ENCODE peak calls at places on chromosomes 6 and 20, in five cellular contexts. E is AG04450, R is stomach, M is endothelial cell of umbilical vein, L is WERI-Rb-1. T is an unnamed sample.
A peak's percentile ranks its signal among the peaks of the same experiment; 100 is the strongest.

GRCh38 chr6:101605426-101605825 is 211.9 kb downstream of the GRIK2 start:
- DNase-seq in E (no peak), R (no peak), M (no peak), L (no peak), T (no peak)

GRCh38 chr6:127207591-127208120 is 59.0 kb upstream of the RNF146 start:
- DNase-seq in E (no peak), R (no peak), M (peak; percentile 97), L (no peak), T (no peak)

GRCh38 chr6:134170844-134171243 is 118.4 kb upstream of the SLC2A12 start:
- DNase-seq in E (no peak), R (no peak), M (no peak), L (peak; percentile 87), T (no peak)

GRCh38 chr6:136669299-136669699 is 119.1 kb upstream of the MAP7 start:
- DNase-seq in E (peak; percentile 73), R (no peak), M (peak; percentile 69), L (no peak), T (no peak)

GRCh38 chr6:45686841-45687569 is 309.3 kb upstream of the SUPT3H start:
- DNase-seq in E (no peak), R (no peak), M (no peak), L (no peak), T (no peak)

GRCh38 chr6:109093732-109094131 is 914 bp downstream of the SESN1 start:
- DNase-seq in E (no peak), R (no peak), M (peak; percentile 49), L (no peak), T (no peak)

GRCh38 chr6:75081920-75082319 is 123.9 kb downstream of the COL12A1 start:
- DNase-seq in E (no peak), R (no peak), M (no peak), L (no peak), T (no peak)

GRCh38 chr6:105191351-105191750 is 11.5 kb upstream of the POPDC3 start:
- DNase-seq in E (no peak), R (no peak), M (peak; percentile 46), L (no peak), T (no peak)

GRCh38 chr20:53949319-53949839 is 121.0 kb downstream of the BCAS1 start:
- DNase-seq in E (no peak), R (peak; percentile 51), M (peak; percentile 63), L (no peak), T (no peak)

GRCh38 chr6:28725274-28725809 is 198.4 kb downstream of the TRIM27 start:
- DNase-seq in E (no peak), R (no peak), M (no peak), L (no peak), T (no peak)

GRCh38 chr6:28724395-28724794 is 198.7 kb downstream of the GPX5 start:
- DNase-seq in E (no peak), R (no peak), M (no peak), L (no peak), T (no peak)

GRCh38 chr6:28721372-28721771 is 195.7 kb downstream of the GPX5 start:
- DNase-seq in E (no peak), R (no peak), M (no peak), L (no peak), T (no peak)

GRCh38 chr6:28719275-28719940 is 193.7 kb downstream of the GPX5 start:
- DNase-seq in E (no peak), R (no peak), M (peak; percentile 12), L (no peak), T (no peak)

DNA sequence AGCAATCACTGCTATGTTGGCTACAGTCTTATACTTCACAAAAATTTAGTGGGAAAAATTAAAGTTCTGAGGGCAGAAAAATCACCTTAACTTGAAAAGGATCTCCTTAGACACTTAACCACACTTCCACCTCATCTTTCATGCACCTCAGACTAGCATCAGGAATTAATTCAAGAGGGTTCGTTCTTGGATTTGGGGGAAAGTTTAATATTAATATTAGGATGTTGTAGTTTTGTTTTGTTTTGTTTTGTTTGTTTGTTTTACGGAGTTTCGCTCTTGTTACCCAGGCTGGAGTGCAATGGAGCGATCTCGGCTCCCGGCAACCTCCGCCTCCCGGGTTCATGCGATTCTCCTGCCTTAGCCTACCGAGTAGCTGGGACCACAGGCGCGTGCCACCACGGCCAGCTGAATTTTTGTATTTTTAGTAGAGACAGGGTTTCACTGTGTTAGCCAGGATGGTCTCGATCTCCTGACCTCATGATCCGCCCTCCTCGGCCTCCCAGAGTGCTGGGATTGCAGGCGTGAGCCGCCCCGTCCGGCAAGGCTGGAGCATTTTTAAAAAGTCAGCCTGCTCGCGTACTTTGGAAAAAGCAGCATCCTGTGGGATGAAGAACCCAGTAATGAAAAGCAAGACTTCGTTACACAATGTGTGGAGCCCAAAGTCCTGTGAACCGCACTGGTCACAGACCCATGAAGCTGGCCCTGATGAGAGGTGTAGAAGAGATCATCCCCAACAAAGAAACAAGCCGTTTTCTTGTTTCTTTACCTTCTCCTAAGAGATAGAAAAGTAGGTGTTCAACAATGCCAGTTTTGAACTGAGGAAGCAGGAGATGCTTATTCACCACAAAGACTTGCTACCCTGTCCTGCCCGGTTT is 194.9 kb downstream of the GPX5 start:
- DNase-seq in E (no peak), R (no peak), M (no peak), L (no peak), T (no peak)
- H3K4me3 ChIP-seq in E (no peak overlapping the region), R (no peak overlapping the region), M (no peak overlapping the region), L (no peak overlapping the region), T (no peak overlapping the region)

DNA sequence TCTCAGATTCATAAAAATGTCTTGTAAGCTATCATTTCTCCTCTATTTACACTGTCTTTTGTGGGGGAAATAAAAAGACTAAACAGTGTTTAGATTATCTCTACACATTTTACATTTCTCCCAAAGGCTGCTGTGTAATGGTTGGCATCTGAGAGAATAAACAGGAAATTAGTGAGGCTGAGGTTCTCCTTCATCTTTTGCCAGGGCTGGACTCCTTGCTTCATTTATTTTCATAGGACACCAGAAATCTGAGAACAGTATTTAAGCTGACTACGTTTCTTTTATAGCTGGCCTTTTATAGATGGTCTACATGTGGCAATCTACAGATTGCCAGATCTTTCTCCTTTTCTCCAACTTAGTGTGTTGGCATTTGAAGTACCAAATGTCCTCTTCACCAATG is 41.5 kb downstream of the PLCB4 start:
- DNase-seq in E (peak; percentile 18), R (no peak), M (peak; percentile 47), L (no peak), T (no peak)
- H3K27ac ChIP-seq in E (no peak overlapping the region), R (no peak overlapping the region), M (no peak overlapping the region), L (no peak overlapping the region), T (no peak overlapping the region)

GRCh38 chr20:56005389-56005715 is at the start of gene CBLN4:
- DNase-seq in E (no peak), R (no peak), M (no peak), L (no peak), T (no peak)
- H3K9me3 ChIP-seq in E (peaks cover 43% of the 10 kb centered on the region), R (no peaks in the 10 kb centered on the region), M (peaks cover 2% of the 10 kb centered on the region), L (no peaks in the 10 kb centered on the region), T (no peaks in the 10 kb centered on the region)

DNA sequence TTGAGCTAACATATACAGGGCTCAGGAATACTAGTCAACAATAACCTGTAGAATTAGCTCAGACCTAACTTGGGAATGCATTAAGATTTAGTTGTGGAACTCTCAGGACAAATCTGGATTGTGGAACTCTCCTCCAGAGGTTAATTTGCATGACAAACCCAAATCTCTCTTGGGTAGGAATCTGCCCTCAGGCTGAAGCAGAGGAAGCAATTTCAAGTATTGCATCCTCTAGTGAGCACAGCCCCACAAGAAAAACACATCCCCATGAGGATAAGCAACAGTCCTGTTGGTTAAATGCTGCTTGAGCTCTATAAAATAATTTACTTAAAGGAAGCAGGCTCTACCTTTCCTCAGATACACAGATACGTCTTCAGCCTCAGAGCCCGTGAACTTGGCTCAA is 170.9 kb upstream of the STXBP5 start:
- DNase-seq in E (no peak), R (no peak), M (no peak), L (no peak), T (no peak)
- H3K4me3 ChIP-seq in E (no peak overlapping the region), R (no peak overlapping the region), M (no peak overlapping the region), L (no peak overlapping the region), T (no peak overlapping the region)

DNA sequence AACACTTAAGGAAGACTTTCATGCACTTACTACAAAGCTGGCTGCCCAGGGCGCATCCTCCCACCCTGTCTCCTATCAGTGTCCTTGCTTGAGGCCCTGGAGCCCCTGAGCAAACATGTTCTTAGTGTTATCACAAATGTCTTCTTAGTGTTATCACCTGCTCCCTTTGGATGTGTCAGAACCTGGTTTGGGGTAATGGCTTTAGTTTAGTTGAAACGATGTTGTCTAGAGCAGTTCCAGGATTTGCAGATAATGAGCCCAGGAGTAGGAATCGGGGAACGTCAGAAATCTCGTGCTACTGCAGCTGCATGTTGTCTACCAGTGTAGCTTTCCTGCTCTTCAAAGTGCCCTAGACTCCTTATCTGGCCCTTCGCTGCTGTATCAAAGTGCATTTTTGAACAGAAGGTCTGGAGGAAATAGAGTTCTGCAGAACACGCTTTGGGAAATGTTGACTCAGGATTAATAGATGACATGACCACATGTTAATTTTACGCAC is 69.6 kb downstream of the PHACTR2 start:
- DNase-seq in E (no peak), R (no peak), M (no peak), L (no peak), T (no peak)
- H3K27ac ChIP-seq in E (no peak overlapping the region), R (peak overlapping the region; percentile 61), M (no peak overlapping the region), L (no peak overlapping the region), T (no peak overlapping the region)

GRCh38 chr6:22717906-22718305 is 148.5 kb downstream of the HDGFL1 start:
- DNase-seq in E (no peak), R (peak; percentile 46), M (no peak), L (no peak), T (no peak)
- H3K9me3 ChIP-seq in E (peaks cover 4% of the 10 kb centered on the region), R (no peaks in the 10 kb centered on the region), M (no peaks in the 10 kb centered on the region), L (peaks cover 11% of the 10 kb centered on the region), T (no peaks in the 10 kb centered on the region)